ENCODE peak calls at places on chromosomes 7 and 10, in eight cellular contexts. L is AG10803, B is spleen, H is MCF 10A, I is mucosa of descending colon, V is Panc1, O is chondrocyte, W is epithelial cell of proximal tubule. G is an unnamed sample.

GRCh38 chr7:157462840-157463239 is 126.0 kb downstream of the DNAJB6 start:
- DNase-seq in L (no peak), B (peak), H (no peak), I (no peak), V (no peak), O (no peak), W (no peak), G (no peak)

GRCh38 chr10:10870523-10871241 is 147.0 kb upstream of the CELF2 start:
- DNase-seq in L (peak), B (no peak), H (no peak), I (no peak), V (no peak), O (no peak), W (no peak), G (no peak)

GRCh38 chr10:79435271-79436065 is 10.0 kb downstream of the ZCCHC24 start:
- DNase-seq in L (peak), B (peak), H (no peak), I (no peak), V (no peak), O (peak), W (no peak), G (no peak)

GRCh38 chr10:110414563-110415309 is 83.0 kb upstream of the DUSP5 start:
- DNase-seq in L (peak), B (peak), H (peak), I (peak), V (no peak), O (no peak), W (peak), G (peak)

GRCh38 chr7:74454059-74454947 is 597 bp downstream of the GTF2IRD1 start:
- DNase-seq in L (no peak), B (no peak), H (no peak), I (peak), V (no peak), O (no peak), W (no peak), G (no peak)

GRCh38 chr10:94046152-94046551 is 52.4 kb downstream of the PLCE1 start:
- DNase-seq in L (no peak), B (no peak), H (no peak), I (no peak), V (no peak), O (no peak), W (no peak), G (no peak)

GRCh38 chr10:133224861-133225366 is 5.1 kb upstream of the UTF1 start:
- DNase-seq in L (no peak), B (no peak), H (no peak), I (no peak), V (no peak), O (no peak), W (no peak), G (no peak)

GRCh38 chr7:22979861-22980260 is 34.1 kb downstream of the HYCC1 start:
- DNase-seq in L (no peak), B (no peak), H (no peak), I (no peak), V (no peak), O (no peak), W (no peak), G (no peak)

GRCh38 chr10:788796-789748 is 99.6 kb upstream of the DIP2C start:
- DNase-seq in L (peak), B (peak), H (no peak), I (peak), V (peak), O (peak), W (no peak), G (peak)

GRCh38 chr10:7410306-7410799 is 481 bp downstream of the SFMBT2 start:
- DNase-seq in L (no peak), B (peak), H (peak), I (peak), V (no peak), O (no peak), W (no peak), G (no peak)

GRCh38 chr7:134315679-134316538 is 821 bp downstream of the SLC35B4 start:
- DNase-seq in L (peak), B (no peak), H (no peak), I (no peak), V (no peak), O (no peak), W (no peak), G (peak)

GRCh38 chr7:46672861-46673260 is 751.8 kb upstream of the IGFBP3 start:
- DNase-seq in L (peak), B (no peak), H (no peak), I (no peak), V (no peak), O (no peak), W (no peak), G (no peak)

GRCh38 chr10:85548038-85548437 is 818.6 kb downstream of the GRID1 start:
- DNase-seq in L (peak), B (no peak), H (peak), I (peak), V (peak), O (no peak), W (peak), G (no peak)

GRCh38 chr10:86162696-86163400 is 203.7 kb downstream of the GRID1 start:
- DNase-seq in L (no peak), B (peak), H (no peak), I (no peak), V (no peak), O (peak), W (no peak), G (no peak)

GRCh38 chr10:27742926-27743735 is 2.5 kb downstream of the MKX start:
- DNase-seq in L (peak), B (peak), H (no peak), I (peak), V (no peak), O (peak), W (no peak), G (no peak)

GRCh38 chr10:119726291-119727261 is 726 bp downstream of the INPP5F start:
- DNase-seq in L (no peak), B (no peak), H (no peak), I (no peak), V (no peak), O (no peak), W (no peak), G (no peak)

GRCh38 chr7:103148131-103148993 is 537 bp downstream of the NAPEPLD start:
- DNase-seq in L (no peak), B (no peak), H (no peak), I (no peak), V (no peak), O (no peak), W (no peak), G (no peak)

GRCh38 chr7:132575336-132575986 is 809 bp downstream of the PLXNA4 start:
- DNase-seq in L (peak), B (no peak), H (no peak), I (no peak), V (no peak), O (no peak), W (no peak), G (peak)

GRCh38 chr10:58351616-58352578 is 17.1 kb downstream of the UBE2D1 start:
- DNase-seq in L (no peak), B (no peak), H (no peak), I (no peak), V (no peak), O (no peak), W (no peak), G (no peak)

GRCh38 chr10:89604200-89604599 is 40.8 kb downstream of the PANK1 start:
- DNase-seq in L (no peak), B (no peak), H (no peak), I (no peak), V (no peak), O (no peak), W (no peak), G (no peak)

GRCh38 chr7:80916770-80917681 is 1.8 kb downstream of the SEMA3C start:
- DNase-seq in L (peak), B (no peak), H (peak), I (no peak), V (peak), O (no peak), W (peak), G (peak)

GRCh38 chr10:1290071-1290471 is 233.9 kb downstream of the WDR37 start:
- DNase-seq in L (no peak), B (no peak), H (peak), I (no peak), V (no peak), O (no peak), W (no peak), G (no peak)

GRCh38 chr10:132322621-132323048 is 9.4 kb upstream of the LRRC27 start:
- DNase-seq in L (peak), B (no peak), H (peak), I (no peak), V (no peak), O (peak), W (no peak), G (no peak)

GRCh38 chr7:38506004-38506403 is 125.2 kb downstream of the AMPH start:
- DNase-seq in L (peak), B (no peak), H (no peak), I (no peak), V (no peak), O (no peak), W (no peak), G (no peak)

GRCh38 chr7:144671429-144671828 is 164.4 kb downstream of the TPK1 start:
- DNase-seq in L (no peak), B (no peak), H (peak), I (no peak), V (no peak), O (no peak), W (no peak), G (no peak)

GRCh38 chr7:95481768-95482167 is 4.0 kb upstream of the ASB4 start:
- DNase-seq in L (no peak), B (no peak), H (no peak), I (no peak), V (no peak), O (no peak), W (no peak), G (no peak)

GRCh38 chr7:95476072-95476845 is 9.5 kb upstream of the ASB4 start:
- DNase-seq in L (no peak), B (no peak), H (peak), I (no peak), V (no peak), O (no peak), W (no peak), G (no peak)

GRCh38 chr7:95479992-95480624 is 5.6 kb upstream of the ASB4 start:
- DNase-seq in L (no peak), B (no peak), H (no peak), I (no peak), V (no peak), O (no peak), W (no peak), G (no peak)

GRCh38 chr7:95476904-95477594 is 8.7 kb upstream of the ASB4 start:
- DNase-seq in L (peak), B (no peak), H (peak), I (peak), V (no peak), O (no peak), W (no peak), G (peak)

DNA sequence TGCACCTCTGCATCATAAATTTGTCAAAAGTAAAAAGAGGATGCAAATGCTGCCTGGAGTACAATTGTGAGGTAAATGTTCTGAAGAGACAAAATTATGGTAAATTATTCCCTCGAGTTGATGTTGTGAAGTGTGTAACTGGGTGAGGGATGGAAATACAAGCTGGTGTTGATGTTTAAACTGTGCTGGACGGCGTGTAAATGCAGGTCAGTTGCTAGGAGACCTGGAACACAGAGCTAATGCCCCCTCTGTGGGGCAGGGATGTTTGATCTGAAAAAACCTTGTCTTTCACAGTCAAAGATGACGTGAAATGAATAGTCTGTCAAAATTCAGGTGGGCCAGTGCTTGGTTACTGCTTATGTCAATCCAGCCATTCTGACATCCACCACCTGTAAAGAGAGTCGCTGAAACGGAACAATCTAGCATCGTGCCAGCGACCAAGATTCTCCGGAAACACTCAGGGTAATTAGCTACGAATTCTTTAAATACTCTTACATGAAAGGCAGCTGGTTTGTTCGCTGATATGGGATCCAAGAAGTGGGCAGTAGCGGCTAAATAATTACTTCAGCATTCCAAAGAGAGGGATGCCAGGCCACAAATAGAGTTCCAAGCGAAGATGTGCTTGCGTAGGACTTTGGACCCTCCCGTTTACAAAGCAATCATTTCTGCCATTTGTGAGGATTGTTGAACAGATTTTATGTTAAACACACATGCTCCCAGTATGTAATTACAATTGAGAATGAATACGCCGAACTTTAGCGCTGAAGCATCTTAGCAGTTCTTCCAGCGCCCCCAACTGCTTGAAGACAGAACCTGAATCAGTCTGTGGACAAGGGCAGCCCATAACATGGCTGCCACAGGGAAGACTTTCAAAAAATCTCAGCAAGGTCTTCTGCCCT is 7.4 kb upstream of the ASB4 start:
- DNase-seq in L (peak), B (no peak), H (peak), I (peak), V (no peak), O (no peak), W (no peak), G (peak)
- TF ChIP-seq CTCF in L (peak), B (no peak), H (peak), I (peak), V (peak), O (peak), W (peak), G (peak)

GRCh38 chr10:72041491-72041890 is 46.9 kb downstream of the SPOCK2 start:
- DNase-seq in L (no peak), B (no peak), H (no peak), I (no peak), V (no peak), O (no peak), W (no peak), G (no peak)
- TF ChIP-seq CTCF in L (no peak), B (no peak), H (no peak), I (no peak), V (no peak), O (no peak), W (no peak), G (no peak)

GRCh38 chr7:135664046-135664589 is 1.8 kb downstream of the STMP1 start:
- DNase-seq in L (peak), B (no peak), H (no peak), I (no peak), V (no peak), O (no peak), W (no peak), G (no peak)

GRCh38 chr7:135661311-135662122 is 797 bp upstream of the STMP1 start:
- DNase-seq in L (no peak), B (no peak), H (peak), I (no peak), V (no peak), O (no peak), W (no peak), G (no peak)

GRCh38 chr7:135665072-135665471 is 2.8 kb downstream of the STMP1 start:
- DNase-seq in L (no peak), B (no peak), H (no peak), I (no peak), V (no peak), O (no peak), W (no peak), G (no peak)

GRCh38 chr7:135662123-135662372 is 266 bp upstream of the STMP1 start:
- DNase-seq in L (no peak), B (no peak), H (no peak), I (no peak), V (no peak), O (no peak), W (no peak), G (no peak)

GRCh38 chr7:135662373-135663114 is at the start of gene STMP1:
- DNase-seq in L (peak), B (peak), H (peak), I (peak), V (peak), O (peak), W (no peak), G (peak)
- TF ChIP-seq CTCF in L (peak), B (peak), H (no peak), I (peak), V (peak), O (no peak), W (peak), G (peak)

GRCh38 chr10:12405342-12406320 is 56.3 kb downstream of the CAMK1D start:
- DNase-seq in L (no peak), B (no peak), H (no peak), I (no peak), V (peak), O (no peak), W (no peak), G (no peak)
- TF ChIP-seq CTCF in L (no peak), B (no peak), H (no peak), I (no peak), V (no peak), O (no peak), W (no peak), G (no peak)

GRCh38 chr7:34133983-34134782 is 228.8 kb downstream of the BMPER start:
- DNase-seq in L (peak), B (no peak), H (peak), I (peak), V (peak), O (no peak), W (no peak), G (peak)
- TF ChIP-seq CTCF in L (peak), B (peak), H (peak), I (peak), V (peak), O (peak), W (peak), G (peak)

DNA sequence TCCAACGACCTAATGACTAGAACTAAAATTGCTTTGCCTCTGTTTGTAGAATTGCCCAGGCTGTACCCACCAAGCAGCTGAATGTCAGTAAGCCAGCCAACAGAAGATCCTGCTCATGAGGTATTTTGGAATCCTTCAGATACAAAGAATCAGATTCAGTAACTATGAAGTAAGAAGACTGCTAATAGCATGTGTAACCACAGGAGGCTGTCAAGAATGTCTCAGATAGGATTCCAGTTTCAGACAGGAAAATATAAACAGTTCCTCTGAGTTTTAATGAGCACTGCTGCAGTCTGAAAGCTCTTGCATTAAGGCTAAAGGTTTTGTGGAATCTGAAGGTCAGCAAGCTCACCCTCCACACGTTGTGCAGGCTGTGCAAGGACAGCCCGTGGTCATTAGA is 112.6 kb upstream of the ADAM12 start:
- DNase-seq in L (peak), B (no peak), H (no peak), I (no peak), V (no peak), O (no peak), W (peak), G (peak)
- TF ChIP-seq CTCF in L (no peak), B (no peak), H (no peak), I (no peak), V (no peak), O (peak), W (peak), G (no peak)

GRCh38 chr7:140982508-140982907 is 32.2 kb downstream of the MRPS33 start:
- DNase-seq in L (no peak), B (no peak), H (no peak), I (no peak), V (no peak), O (no peak), W (no peak), G (no peak)

GRCh38 chr7:140989068-140989467 is 25.7 kb downstream of the MRPS33 start:
- DNase-seq in L (no peak), B (no peak), H (no peak), I (no peak), V (no peak), O (no peak), W (no peak), G (no peak)

DNA sequence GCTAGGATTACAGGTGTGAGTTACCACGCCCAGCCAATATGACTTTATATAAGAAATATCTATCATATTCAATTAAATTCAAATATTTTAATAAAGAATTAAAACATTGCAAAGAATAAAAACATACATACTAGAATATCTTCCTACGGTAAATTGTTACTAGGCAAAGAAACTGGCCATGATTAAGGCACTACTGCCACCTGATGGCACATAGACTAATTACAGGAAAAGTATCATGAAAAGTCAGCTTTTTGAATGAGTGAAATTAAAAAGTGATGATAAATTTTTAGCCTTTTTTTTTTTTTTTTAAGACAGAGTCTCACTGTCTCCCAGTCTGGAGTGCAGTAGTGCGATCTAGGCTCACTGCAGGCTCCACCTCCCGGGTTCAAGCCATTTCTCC is 30.9 kb downstream of the MRPS33 start:
- DNase-seq in L (no peak), B (no peak), H (peak), I (no peak), V (no peak), O (no peak), W (no peak), G (no peak)
- TF ChIP-seq CTCF in L (no peak), B (no peak), H (peak), I (no peak), V (peak), O (peak), W (peak), G (peak)

GRCh38 chr10:96960872-96961271 is 128.8 kb downstream of the LCOR start:
- DNase-seq in L (peak), B (no peak), H (no peak), I (no peak), V (no peak), O (no peak), W (no peak), G (peak)

GRCh38 chr10:96959733-96960132 is 127.6 kb downstream of the LCOR start:
- DNase-seq in L (no peak), B (no peak), H (no peak), I (no peak), V (no peak), O (no peak), W (no peak), G (no peak)

GRCh38 chr10:96955733-96956132 is 123.6 kb downstream of the LCOR start:
- DNase-seq in L (no peak), B (no peak), H (no peak), I (no peak), V (no peak), O (no peak), W (no peak), G (no peak)

DNA sequence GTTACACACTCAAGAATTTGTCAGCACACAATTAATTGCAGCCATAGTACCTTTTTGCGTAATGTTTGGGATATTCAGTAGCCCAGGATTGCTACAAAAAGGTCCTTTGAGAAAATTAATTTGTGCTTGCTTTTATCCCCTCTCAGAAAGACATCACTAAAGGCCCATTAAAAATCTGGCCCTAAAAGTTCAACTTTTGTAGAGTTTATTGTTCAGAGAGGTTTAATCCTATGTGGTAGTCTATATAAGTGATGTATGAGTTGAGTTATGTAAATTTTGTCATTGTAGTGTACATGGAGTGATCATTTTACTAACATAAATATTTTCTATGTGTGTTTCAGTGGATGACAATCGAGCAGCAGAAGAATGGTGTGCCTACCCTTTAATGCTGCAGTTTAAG is 126.0 kb downstream of the LCOR start:
- DNase-seq in L (no peak), B (no peak), H (no peak), I (no peak), V (no peak), O (no peak), W (no peak), G (no peak)
- TF ChIP-seq CTCF in L (no peak), B (no peak), H (no peak), I (no peak), V (no peak), O (no peak), W (no peak), G (no peak)

GRCh38 chr7:95357623-95358022 is 33.3 kb upstream of the PON1 start:
- DNase-seq in L (no peak), B (no peak), H (no peak), I (no peak), V (no peak), O (no peak), W (no peak), G (no peak)
- TF ChIP-seq CTCF in L (no peak), B (no peak), H (no peak), I (no peak), V (no peak), O (peak), W (peak), G (no peak)

G was measured in HFFc6.